ENCODE peak calls at places on chromosomes 12 and 14, in seven cellular contexts. One of them, this sample, is unnamed.
A peak's percentile ranks its signal among the peaks of the same experiment; 100 is the strongest.

GRCh38 chr14:93430319-93430801 is 379 bp upstream of the UNC79 start:
- DNase-seq in SK-N-SH: peak; percentile 88
- DNase-seq in endothelial cell of umbilical vein: no peak
- DNase-seq in HCT116: no peak
- DNase-seq in GM12878: no peak
- DNase-seq in H1: peak; percentile 80
- DNase-seq in HepG2: no peak
- DNase-seq in this sample: no peak

GRCh38 chr12:6277982-6278438 is 32.5 kb upstream of the PLEKHG6 start:
- DNase-seq in SK-N-SH: no peak
- DNase-seq in endothelial cell of umbilical vein: no peak
- DNase-seq in HCT116: no peak
- DNase-seq in GM12878: no peak
- DNase-seq in H1: no peak
- DNase-seq in HepG2: no peak
- DNase-seq in this sample: no peak

GRCh38 chr12:6084261-6084968 is 40.1 kb downstream of the VWF start:
- DNase-seq in SK-N-SH: peak; percentile 85
- DNase-seq in endothelial cell of umbilical vein: peak; percentile 63
- DNase-seq in HCT116: peak; percentile 60
- DNase-seq in GM12878: no peak
- DNase-seq in H1: peak; percentile 56
- DNase-seq in HepG2: no peak
- DNase-seq in this sample: no peak

GRCh38 chr12:130480887-130481286 is 143.2 kb downstream of the PIWIL1 start:
- DNase-seq in SK-N-SH: no peak
- DNase-seq in endothelial cell of umbilical vein: no peak
- DNase-seq in HCT116: no peak
- DNase-seq in GM12878: no peak
- DNase-seq in H1: no peak
- DNase-seq in HepG2: no peak
- DNase-seq in this sample: no peak

GRCh38 chr14:105864116-105864515 is 337.7 kb downstream of the TMEM121 start:
- DNase-seq in SK-N-SH: no peak
- DNase-seq in endothelial cell of umbilical vein: no peak
- DNase-seq in HCT116: no peak
- DNase-seq in GM12878: no peak
- DNase-seq in H1: no peak
- DNase-seq in HepG2: no peak
- DNase-seq in this sample: no peak

GRCh38 chr12:3761116-3761770 is 8.3 kb upstream of the CRACR2A start:
- DNase-seq in SK-N-SH: no peak
- DNase-seq in endothelial cell of umbilical vein: no peak
- DNase-seq in HCT116: no peak
- DNase-seq in GM12878: no peak
- DNase-seq in H1: no peak
- DNase-seq in HepG2: no peak
- DNase-seq in this sample: no peak

GRCh38 chr12:92543359-92543758 is 159.4 kb upstream of the PLEKHG7 start:
- DNase-seq in SK-N-SH: no peak
- DNase-seq in endothelial cell of umbilical vein: no peak
- DNase-seq in HCT116: no peak
- DNase-seq in GM12878: no peak
- DNase-seq in H1: no peak
- DNase-seq in HepG2: peak; percentile 8
- DNase-seq in this sample: no peak

GRCh38 chr12:57940915-57941164 is 527 bp upstream of the ATP23 start:
- DNase-seq in SK-N-SH: no peak
- DNase-seq in endothelial cell of umbilical vein: no peak
- DNase-seq in HCT116: no peak
- DNase-seq in GM12878: no peak
- DNase-seq in H1: no peak
- DNase-seq in HepG2: no peak
- DNase-seq in this sample: no peak

GRCh38 chr12:3003593-3003992 is 44.4 kb downstream of the TEAD4 start:
- DNase-seq in SK-N-SH: no peak
- DNase-seq in endothelial cell of umbilical vein: no peak
- DNase-seq in HCT116: no peak
- DNase-seq in GM12878: no peak
- DNase-seq in H1: no peak
- DNase-seq in HepG2: no peak
- DNase-seq in this sample: no peak

GRCh38 chr12:67243260-67243659 is 25.9 kb upstream of the CAND1 start:
- DNase-seq in SK-N-SH: no peak
- DNase-seq in endothelial cell of umbilical vein: no peak
- DNase-seq in HCT116: no peak
- DNase-seq in GM12878: no peak
- DNase-seq in H1: no peak
- DNase-seq in HepG2: no peak
- DNase-seq in this sample: no peak

GRCh38 chr12:113403435-113404415 is at the start of gene SDS:
- DNase-seq in SK-N-SH: peak; percentile 63
- DNase-seq in endothelial cell of umbilical vein: peak; percentile 43
- DNase-seq in HCT116: no peak
- DNase-seq in GM12878: no peak
- DNase-seq in H1: no peak
- DNase-seq in HepG2: no peak
- DNase-seq in this sample: no peak

GRCh38 chr14:80678436-80678835 is 263.1 kb downstream of the CEP128 start:
- DNase-seq in SK-N-SH: no peak
- DNase-seq in endothelial cell of umbilical vein: no peak
- DNase-seq in HCT116: no peak
- DNase-seq in GM12878: no peak
- DNase-seq in H1: no peak
- DNase-seq in HepG2: no peak
- DNase-seq in this sample: no peak

GRCh38 chr14:95756751-95757150 is 42.8 kb upstream of the TCL1A start:
- DNase-seq in SK-N-SH: no peak
- DNase-seq in endothelial cell of umbilical vein: no peak
- DNase-seq in HCT116: no peak
- DNase-seq in GM12878: no peak
- DNase-seq in H1: no peak
- DNase-seq in HepG2: no peak
- DNase-seq in this sample: no peak

GRCh38 chr14:91243098-91243483 is 1.4 kb downstream of the GPR68 start:
- DNase-seq in SK-N-SH: no peak
- DNase-seq in endothelial cell of umbilical vein: no peak
- DNase-seq in HCT116: no peak
- DNase-seq in GM12878: no peak
- DNase-seq in H1: no peak
- DNase-seq in HepG2: no peak
- DNase-seq in this sample: no peak

GRCh38 chr14:34172052-34172451 is 221.2 kb upstream of the EGLN3 start:
- DNase-seq in SK-N-SH: no peak
- DNase-seq in endothelial cell of umbilical vein: no peak
- DNase-seq in HCT116: no peak
- DNase-seq in GM12878: no peak
- DNase-seq in H1: no peak
- DNase-seq in HepG2: no peak
- DNase-seq in this sample: no peak

GRCh38 chr12:13273850-13274249 is 77.3 kb downstream of the EMP1 start:
- DNase-seq in SK-N-SH: no peak
- DNase-seq in endothelial cell of umbilical vein: no peak
- DNase-seq in HCT116: no peak
- DNase-seq in GM12878: no peak
- DNase-seq in H1: no peak
- DNase-seq in HepG2: no peak
- DNase-seq in this sample: no peak

GRCh38 chr12:115362319-115362976 is 678.5 kb upstream of the TBX3 start:
- DNase-seq in SK-N-SH: peak; percentile 36
- DNase-seq in endothelial cell of umbilical vein: no peak
- DNase-seq in HCT116: no peak
- DNase-seq in GM12878: no peak
- DNase-seq in H1: no peak
- DNase-seq in HepG2: no peak
- DNase-seq in this sample: no peak

GRCh38 chr12:68893741-68894140 is 39.2 kb downstream of the CPM start:
- DNase-seq in SK-N-SH: no peak
- DNase-seq in endothelial cell of umbilical vein: no peak
- DNase-seq in HCT116: no peak
- DNase-seq in GM12878: no peak
- DNase-seq in H1: no peak
- DNase-seq in HepG2: no peak
- DNase-seq in this sample: no peak

GRCh38 chr14:29682789-29683188 is 244.9 kb downstream of the PRKD1 start:
- DNase-seq in SK-N-SH: no peak
- DNase-seq in endothelial cell of umbilical vein: no peak
- DNase-seq in HCT116: no peak
- DNase-seq in GM12878: no peak
- DNase-seq in H1: no peak
- DNase-seq in HepG2: no peak
- DNase-seq in this sample: no peak

GRCh38 chr14:104966261-104967143 is 11.7 kb downstream of the AHNAK2 start:
- DNase-seq in SK-N-SH: no peak
- DNase-seq in endothelial cell of umbilical vein: no peak
- DNase-seq in HCT116: no peak
- DNase-seq in GM12878: no peak
- DNase-seq in H1: no peak
- DNase-seq in HepG2: no peak
- DNase-seq in this sample: no peak

GRCh38 chr14:72722201-72722785 is 171.6 kb downstream of the DPF3 start:
- DNase-seq in SK-N-SH: no peak
- DNase-seq in endothelial cell of umbilical vein: no peak
- DNase-seq in HCT116: no peak
- DNase-seq in GM12878: no peak
- DNase-seq in H1: no peak
- DNase-seq in HepG2: no peak
- DNase-seq in this sample: no peak

GRCh38 chr14:79513446-79513845 is 697.9 kb downstream of the DIO2 start:
- DNase-seq in SK-N-SH: no peak
- DNase-seq in endothelial cell of umbilical vein: no peak
- DNase-seq in HCT116: no peak
- DNase-seq in GM12878: no peak
- DNase-seq in H1: no peak
- DNase-seq in HepG2: no peak
- DNase-seq in this sample: no peak

GRCh38 chr14:32603992-32604391 is 274.9 kb downstream of the AKAP6 start:
- DNase-seq in SK-N-SH: no peak
- DNase-seq in endothelial cell of umbilical vein: no peak
- DNase-seq in HCT116: no peak
- DNase-seq in GM12878: no peak
- DNase-seq in H1: no peak
- DNase-seq in HepG2: no peak
- DNase-seq in this sample: no peak

DNA sequence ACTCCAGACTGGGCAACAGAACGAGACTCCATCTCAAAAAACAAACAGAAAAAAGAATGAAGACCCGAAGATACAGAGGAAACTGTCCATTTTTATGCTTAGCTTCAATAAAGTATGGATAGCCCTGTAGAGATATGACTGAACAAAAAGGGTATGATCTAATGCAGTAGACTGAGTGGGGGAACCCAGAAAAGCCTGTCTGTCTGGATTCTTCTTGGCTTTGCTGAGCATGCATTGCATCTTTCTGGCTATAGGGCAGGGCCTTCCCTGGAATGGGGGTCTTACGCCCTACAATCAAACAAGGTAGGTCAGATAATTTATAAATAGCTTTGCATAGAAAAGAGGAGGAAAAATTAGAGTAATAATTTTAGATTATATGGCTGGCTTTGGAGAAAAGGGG is 10.1 kb downstream of the MIA2 start:
- DNase-seq in SK-N-SH: no peak
- DNase-seq in endothelial cell of umbilical vein: no peak
- DNase-seq in HCT116: no peak
- DNase-seq in GM12878: no peak
- DNase-seq in H1: no peak
- DNase-seq in HepG2: no peak
- DNase-seq in this sample: no peak
- H3K9ac ChIP-seq in SK-N-SH: no peak overlapping the region
- H3K9ac ChIP-seq in endothelial cell of umbilical vein: no peak overlapping the region
- H3K9ac ChIP-seq in HCT116: no peak overlapping the region
- H3K9ac ChIP-seq in GM12878: no peak overlapping the region
- H3K9ac ChIP-seq in H1: no peak overlapping the region
- H3K9ac ChIP-seq in HepG2: no peak overlapping the region
- H3K9ac ChIP-seq in this sample: no peak overlapping the region

GRCh38 chr12:121628037-121628436 is 1.7 kb downstream of the ORAI1 start:
- DNase-seq in SK-N-SH: peak; percentile 11
- DNase-seq in endothelial cell of umbilical vein: no peak
- DNase-seq in HCT116: no peak
- DNase-seq in GM12878: no peak
- DNase-seq in H1: no peak
- DNase-seq in HepG2: no peak
- DNase-seq in this sample: no peak
- H3K4me3 ChIP-seq in SK-N-SH: peak overlapping the region; percentile 82
- H3K4me3 ChIP-seq in endothelial cell of umbilical vein: peak overlapping the region; percentile 42
- H3K4me3 ChIP-seq in HCT116: peak overlapping the region; percentile 87
- H3K4me3 ChIP-seq in GM12878: peak overlapping the region; percentile 83
- H3K4me3 ChIP-seq in H1: peak overlapping the region; percentile 78
- H3K4me3 ChIP-seq in HepG2: peak overlapping the region; percentile 78
- H3K4me3 ChIP-seq in this sample: peak overlapping the region; percentile 87

GRCh38 chr14:22845821-22846625 is 9.6 kb downstream of the MMP14 start:
- DNase-seq in SK-N-SH: no peak
- DNase-seq in endothelial cell of umbilical vein: no peak
- DNase-seq in HCT116: no peak
- DNase-seq in GM12878: no peak
- DNase-seq in H1: no peak
- DNase-seq in HepG2: no peak
- DNase-seq in this sample: no peak

GRCh38 chr14:22845103-22845394 is 8.7 kb downstream of the MMP14 start:
- DNase-seq in SK-N-SH: no peak
- DNase-seq in endothelial cell of umbilical vein: no peak
- DNase-seq in HCT116: no peak
- DNase-seq in GM12878: no peak
- DNase-seq in H1: no peak
- DNase-seq in HepG2: no peak
- DNase-seq in this sample: no peak

GRCh38 chr14:22847661-22848341 is 11.4 kb downstream of the MMP14 start:
- DNase-seq in SK-N-SH: peak; percentile 57
- DNase-seq in endothelial cell of umbilical vein: no peak
- DNase-seq in HCT116: no peak
- DNase-seq in GM12878: no peak
- DNase-seq in H1: peak; percentile 53
- DNase-seq in HepG2: no peak
- DNase-seq in this sample: no peak

GRCh38 chr14:22848391-22849164 is 12.2 kb downstream of the MMP14 start:
- DNase-seq in SK-N-SH: peak; percentile 90
- DNase-seq in endothelial cell of umbilical vein: peak; percentile 88
- DNase-seq in HCT116: no peak
- DNase-seq in GM12878: no peak
- DNase-seq in H1: peak; percentile 58
- DNase-seq in HepG2: no peak
- DNase-seq in this sample: peak; percentile 92

GRCh38 chr14:22846811-22847307 is 10.5 kb downstream of the MMP14 start:
- DNase-seq in SK-N-SH: peak; percentile 20
- DNase-seq in endothelial cell of umbilical vein: no peak
- DNase-seq in HCT116: no peak
- DNase-seq in GM12878: no peak
- DNase-seq in H1: no peak
- DNase-seq in HepG2: no peak
- DNase-seq in this sample: no peak
- TF ChIP-seq POLR2AphosphoS5 in SK-N-SH: no peak
- TF ChIP-seq POLR2AphosphoS5 in endothelial cell of umbilical vein: no peak
- TF ChIP-seq POLR2AphosphoS5 in HCT116: no peak
- TF ChIP-seq POLR2AphosphoS5 in GM12878: no peak
- TF ChIP-seq POLR2AphosphoS5 in H1: no peak
- TF ChIP-seq POLR2AphosphoS5 in HepG2: no peak
- TF ChIP-seq POLR2AphosphoS5 in this sample: no peak

DNA sequence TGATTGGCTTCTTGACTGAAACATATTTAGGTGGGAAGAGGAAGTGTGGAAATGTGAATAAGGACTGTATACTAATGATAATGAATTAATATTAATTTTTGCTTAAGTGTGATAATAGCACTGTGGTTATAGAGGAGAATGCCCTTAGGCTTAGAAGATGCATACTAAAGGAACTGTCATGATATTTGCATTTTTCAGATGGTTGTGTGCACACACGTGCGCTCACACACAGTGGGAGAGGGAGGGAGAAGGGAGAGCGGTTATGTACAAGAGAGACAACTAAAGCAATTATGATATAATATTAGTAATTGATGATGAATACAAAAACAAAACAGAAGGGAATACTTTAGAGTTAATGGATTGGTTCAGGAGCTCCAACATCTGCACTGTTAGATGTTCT is 54.2 kb downstream of the RCOR1 start:
- DNase-seq in SK-N-SH: no peak
- DNase-seq in endothelial cell of umbilical vein: no peak
- DNase-seq in HCT116: no peak
- DNase-seq in GM12878: no peak
- DNase-seq in H1: no peak
- DNase-seq in HepG2: no peak
- DNase-seq in this sample: no peak
- H3K9ac ChIP-seq in SK-N-SH: no peak overlapping the region
- H3K9ac ChIP-seq in endothelial cell of umbilical vein: no peak overlapping the region
- H3K9ac ChIP-seq in HCT116: no peak overlapping the region
- H3K9ac ChIP-seq in GM12878: no peak overlapping the region
- H3K9ac ChIP-seq in H1: no peak overlapping the region
- H3K9ac ChIP-seq in HepG2: no peak overlapping the region
- H3K9ac ChIP-seq in this sample: no peak overlapping the region

This sample was measured in SK-N-MC.